ENCODE peak calls at places on chromosomes 5 and 9, in five cellular contexts. O is cardiac muscle cell, P is heart right ventricle, Z is pancreas, Q is left lung. J is an unnamed sample. For H3K4me1, the result is how much of the 10 kb centered on the place peaks cover.

GRCh38 chr5:77627869-77628674 is 10.4 kb downstream of the OTP start:
- DNase-seq in O (no peak), Q (peak), Z (no peak), P (no peak), J (no peak)

GRCh38 chr5:79001471-79001870 is 16.4 kb upstream of the ARSB start:
- DNase-seq in Z (no peak), P (no peak), Q (no peak), O (no peak), J (no peak)

GRCh38 chr5:1751026-1751863 is 48.4 kb downstream of the MRPL36 start:
- DNase-seq in Q (peak), Z (no peak), P (no peak), O (no peak), J (no peak)

GRCh38 chr5:34499001-34499734 is 157.0 kb upstream of the RAI14 start:
- DNase-seq in Q (no peak), P (no peak), Z (no peak), O (no peak), J (no peak)

GRCh38 chr9:15357050-15357653 is 50.1 kb upstream of the TTC39B start:
- DNase-seq in P (no peak), Z (no peak), Q (no peak), O (no peak), J (no peak)

GRCh38 chr9:109640232-109641078 is 139.5 kb upstream of the PALM2AKAP2 start:
- DNase-seq in Q (peak), Z (peak), P (peak), O (peak), J (peak)

GRCh38 chr9:90773593-90773992 is 28.0 kb upstream of the SYK start:
- DNase-seq in O (peak), Z (no peak), P (no peak), Q (no peak), J (no peak)

GRCh38 chr5:22892441-22892840 is 39.3 kb upstream of the CDH12 start:
- DNase-seq in O (no peak), Q (no peak), P (no peak), Z (no peak), J (no peak)

GRCh38 chr5:150257424-150257823 is 32.1 kb downstream of the CAMK2A start:
- DNase-seq in P (no peak), O (no peak), Z (no peak), Q (no peak), J (no peak)

GRCh38 chr9:16417101-16417500 is 453.4 kb downstream of the BNC2 start:
- DNase-seq in O (no peak), Q (no peak), P (no peak), Z (no peak), J (no peak)

GRCh38 chr5:57383093-57383861 is 99.3 kb downstream of the ACTBL2 start:
- DNase-seq in P (peak), O (no peak), Z (no peak), Q (no peak), J (no peak)

GRCh38 chr5:73663161-73663859 is 37.3 kb downstream of the ARHGEF28 start:
- DNase-seq in Q (no peak), P (no peak), Z (no peak), O (no peak), J (no peak)

GRCh38 chr9:26723486-26723885 is 169.1 kb downstream of the CAAP1 start:
- DNase-seq in O (peak), Z (no peak), Q (no peak), P (no peak), J (no peak)

GRCh38 chr5:150082364-150082763 is 4.0 kb downstream of the CSF1R start:
- DNase-seq in Q (no peak), O (no peak), P (no peak), Z (no peak), J (no peak)

GRCh38 chr5:68415177-68416085 is 199.9 kb downstream of the PIK3R1 start:
- DNase-seq in O (no peak), P (peak), Q (no peak), Z (no peak), J (no peak)

GRCh38 chr9:131590449-131590848 is 45.1 kb downstream of the PRRT1B start:
- DNase-seq in O (no peak), Z (no peak), P (no peak), Q (no peak), J (no peak)

GRCh38 chr5:14809369-14810144 is 62.0 kb downstream of the ANKH start:
- DNase-seq in Z (no peak), O (no peak), Q (no peak), P (peak), J (peak)

GRCh38 chr5:82396396-82396795 is 118.2 kb upstream of the RPS23 start:
- DNase-seq in O (no peak), Z (no peak), Q (no peak), P (no peak), J (no peak)

DNA sequence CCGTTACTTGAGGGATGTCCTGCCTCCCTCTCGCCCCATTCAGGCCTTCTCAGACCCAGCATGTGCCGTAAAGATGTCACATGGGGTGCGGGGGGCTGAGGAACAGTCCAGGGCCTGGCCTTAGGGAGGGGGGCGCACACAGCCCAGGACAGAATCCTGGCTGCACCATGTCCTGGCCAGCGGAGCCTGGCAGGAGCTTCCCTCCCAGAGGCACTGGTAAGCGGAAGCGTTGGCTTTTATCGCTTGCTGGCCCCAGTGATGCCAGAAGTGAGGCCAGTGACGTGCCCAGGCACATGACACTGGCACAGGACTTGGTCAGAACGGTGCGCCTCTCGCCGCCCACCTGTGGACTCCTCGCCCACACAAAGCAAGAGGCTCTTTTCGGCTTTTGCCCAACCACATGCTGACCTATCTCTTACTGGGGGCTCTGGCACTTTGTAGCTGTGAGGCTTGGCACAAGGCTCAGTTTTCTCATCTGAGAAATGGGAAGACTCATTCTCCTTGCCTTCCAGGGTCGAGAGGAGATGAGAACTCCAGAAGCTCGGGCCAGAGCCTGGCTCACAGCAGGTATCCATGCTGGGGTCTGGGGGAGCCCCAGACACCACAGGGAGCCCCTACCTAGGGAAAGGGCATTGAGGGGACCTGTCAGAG is 59.0 kb downstream of the LMX1B start:
- DNase-seq in P (no peak), O (no peak), Q (no peak), Z (no peak), J (no peak)
- H3K4me1 ChIP-seq in P (under half), O (under half), Q (under half), Z (under half), J (under half)

DNA sequence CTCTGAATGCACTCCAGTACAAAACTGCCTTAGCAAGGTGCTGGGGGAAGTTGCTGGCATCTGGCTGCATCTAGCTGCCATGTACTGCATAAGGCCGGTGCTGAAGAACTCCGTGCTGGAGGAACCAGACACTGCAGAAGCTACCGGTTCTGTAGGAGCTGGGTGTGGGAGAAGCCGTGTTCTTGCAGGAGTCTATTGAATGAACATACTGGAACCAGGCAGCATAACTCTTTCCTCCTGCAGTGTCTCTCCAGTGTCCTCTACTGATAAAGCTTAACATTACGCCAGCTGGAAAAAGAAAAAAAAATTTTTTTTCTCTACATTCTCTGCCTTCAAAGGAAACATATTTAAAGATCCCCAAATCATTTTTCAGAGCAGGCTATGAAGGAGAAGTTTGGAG is 38.5 kb downstream of the VPS13A start:
- DNase-seq in Z (no peak), Q (no peak), O (peak), P (no peak), J (no peak)
- TF ChIP-seq CTCF in Z (no peak), Q (no peak), O (peak), P (no peak), J (no peak)

GRCh38 chr9:117777823-117778222 is 73.6 kb downstream of the TLR4 start:
- DNase-seq in Z (no peak), P (peak), Q (no peak), O (no peak), J (no peak)

GRCh38 chr9:117783828-117784227 is 79.6 kb downstream of the TLR4 start:
- DNase-seq in O (no peak), Q (no peak), Z (no peak), P (no peak), J (no peak)

GRCh38 chr9:117779760-117780159 is 75.6 kb downstream of the TLR4 start:
- DNase-seq in O (no peak), P (no peak), Z (no peak), Q (no peak), J (no peak)

GRCh38 chr9:117784996-117785395 is 80.8 kb downstream of the TLR4 start:
- DNase-seq in Z (no peak), O (no peak), Q (no peak), P (no peak), J (no peak)

DNA sequence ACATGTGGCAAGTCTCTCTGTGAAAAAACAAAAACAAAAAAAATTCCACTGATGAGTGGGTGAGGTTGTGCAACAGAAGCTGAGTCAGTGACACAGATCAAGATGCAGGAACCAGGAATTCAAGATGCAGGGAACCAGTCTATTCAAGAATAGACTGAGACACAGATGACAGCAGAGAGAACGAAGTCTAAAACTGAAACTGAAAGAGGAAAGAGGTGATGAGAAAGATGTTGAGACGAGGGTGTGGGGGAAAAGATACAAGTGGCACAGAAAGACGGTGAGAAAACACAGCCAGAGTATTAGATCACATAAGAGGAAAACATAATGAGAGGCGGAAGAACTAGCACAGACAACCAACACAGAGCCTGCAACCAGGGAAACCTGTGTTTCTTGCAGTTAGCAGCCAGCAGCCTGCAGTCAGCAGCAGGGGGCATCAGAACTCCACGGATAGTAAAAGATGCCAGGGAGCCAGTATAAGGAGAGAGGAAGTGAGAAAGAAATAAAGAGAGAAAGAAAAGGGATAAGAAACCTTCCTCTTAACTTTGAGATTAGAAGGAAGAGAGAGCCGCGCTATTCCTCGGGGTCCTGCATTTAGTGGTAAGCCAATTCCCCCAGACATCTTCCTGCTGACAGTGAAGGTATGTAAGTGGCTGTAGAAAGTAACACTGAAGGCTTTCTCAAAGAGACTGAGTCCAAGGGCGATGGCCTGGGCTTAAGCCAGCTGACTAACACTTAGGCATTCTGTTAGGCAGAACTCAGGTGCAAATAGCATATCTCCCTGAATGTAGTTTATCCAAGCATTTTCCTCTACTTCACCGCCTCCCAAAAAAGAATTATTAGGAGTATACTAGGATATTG is 79.0 kb downstream of the TLR4 start:
- DNase-seq in P (peak), Z (peak), O (peak), Q (peak), J (peak)
- H3K4me3 ChIP-seq in P (peak), Z (no peak), O (no peak), Q (peak), J (peak)

GRCh38 chr5:95862636-95863382 is 40.3 kb upstream of the GLRX start:
- DNase-seq in Z (no peak), Q (no peak), O (peak), P (no peak), J (no peak)

GRCh38 chr5:95864944-95865504 is 42.5 kb upstream of the GLRX start:
- DNase-seq in Z (no peak), O (no peak), Q (no peak), P (no peak), J (no peak)

GRCh38 chr5:95863383-95863757 is 40.8 kb upstream of the GLRX start:
- DNase-seq in Z (no peak), P (no peak), O (no peak), Q (no peak), J (peak)

GRCh38 chr5:95866431-95867063 is 44.0 kb upstream of the GLRX start:
- DNase-seq in Z (no peak), P (no peak), O (no peak), Q (no peak), J (no peak)

GRCh38 chr5:95864456-95864855 is 41.9 kb upstream of the GLRX start:
- DNase-seq in P (no peak), Z (no peak), O (no peak), Q (no peak), J (no peak)
- H3K4me1 ChIP-seq in P (under half), Z (under half), O (under half), Q (half or more), J (under half)

GRCh38 chr5:4700082-4700481 is 440.0 kb upstream of the ADAMTS16 start:
- DNase-seq in Z (peak), P (peak), O (peak), Q (peak), J (peak)
- TF ChIP-seq CTCF in Z (no peak), P (peak), O (peak), Q (peak), J (no peak)

DNA sequence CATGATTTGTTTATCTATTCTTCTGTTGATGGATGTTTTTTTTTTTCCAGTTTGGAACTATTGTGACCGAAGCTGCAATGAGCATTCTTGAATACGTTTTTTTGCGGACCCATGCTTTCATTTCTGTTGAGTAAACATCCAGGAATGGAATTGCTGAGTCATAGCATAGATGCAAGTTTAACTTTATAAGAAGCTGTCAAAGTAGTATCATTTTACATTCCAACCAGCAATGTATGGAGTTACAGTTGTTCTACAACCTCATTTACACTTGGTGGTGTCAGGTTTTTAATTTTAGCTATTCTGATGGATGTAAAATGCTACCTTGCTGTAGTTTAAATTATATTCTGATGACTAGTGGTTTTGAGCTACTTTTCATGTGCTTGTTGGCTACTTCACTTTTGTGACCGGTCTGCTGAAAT is 49.0 kb downstream of the NPR3 start:
- DNase-seq in P (no peak), Z (no peak), O (no peak), Q (no peak), J (no peak)
- H3K4me3 ChIP-seq in P (peak), Z (no peak), O (no peak), Q (peak), J (peak)

J was measured in tibial artery.